ENCODE peak calls at places on chromosome 11, in ten cellular contexts. P is NB4, F is HepG2, I is K562, R is A549, K is endothelial cell of umbilical vein, D is WTC11, C is SK-N-SH, S is GM12878, X is H1. L is an unnamed sample.
A peak's percentile ranks its signal among the peaks of the same experiment; 100 is the strongest.

GRCh38 chr11:75554258-75555022 is 7.6 kb upstream of the SERPINH1 start:
- DNase-seq in S (no peak), F (peak; percentile 73), P (no peak), X (peak; percentile 83), C (peak; percentile 96), I (peak; percentile 81), K (peak; percentile 99), R (no peak), D (peak; percentile 89), L (no peak)

GRCh38 chr11:8354622-8355417 is 91.1 kb upstream of the LMO1 start:
- DNase-seq in X (no peak), R (no peak), I (no peak), K (no peak), P (peak; percentile 46), S (no peak), D (no peak), F (no peak), C (peak; percentile 79), L (no peak)

GRCh38 chr11:59174664-59175033 is 2.7 kb downstream of the DTX4 start:
- DNase-seq in D (no peak), F (peak; percentile 68), P (no peak), C (no peak), I (no peak), S (no peak), K (no peak), X (no peak), R (no peak), L (no peak)

GRCh38 chr11:126969865-126970479 is 30.6 kb downstream of the KIRREL3 start:
- DNase-seq in F (no peak), D (peak; percentile 33), S (no peak), R (no peak), I (peak; percentile 9), C (peak; percentile 40), X (no peak), K (no peak), P (peak; percentile 25), L (no peak)

GRCh38 chr11:34564807-34565241 is 51.2 kb upstream of the ELF5 start:
- DNase-seq in C (no peak), R (no peak), I (no peak), F (peak; percentile 18), K (no peak), S (no peak), P (no peak), X (no peak), D (peak; percentile 16), L (no peak)

GRCh38 chr11:23540101-23540561 is 679.9 kb upstream of the CCDC179 start:
- DNase-seq in I (peak; percentile 15), F (peak; percentile 44), P (peak; percentile 39), D (peak; percentile 14), K (peak; percentile 61), S (peak; percentile 5), R (peak; percentile 18), C (peak; percentile 66), X (peak; percentile 50), L (no peak)

GRCh38 chr11:71129624-71130023 is 122.8 kb downstream of the SHANK2 start:
- DNase-seq in K (no peak), C (no peak), R (no peak), D (no peak), P (peak; percentile 41), F (no peak), S (no peak), X (no peak), I (no peak), L (no peak)

GRCh38 chr11:79314906-79315689 is 125.7 kb downstream of the TENM4 start:
- DNase-seq in K (no peak), S (no peak), X (peak; percentile 56), I (no peak), P (peak; percentile 73), C (no peak), D (peak; percentile 58), R (no peak), F (no peak), L (no peak)

GRCh38 chr11:2525166-2525861 is 80.5 kb downstream of the KCNQ1 start:
- DNase-seq in K (no peak), I (no peak), C (no peak), P (no peak), X (no peak), R (no peak), D (peak; percentile 10), F (no peak), S (no peak), L (no peak)

GRCh38 chr11:35321532-35322320 is 97.6 kb downstream of the SLC1A2 start:
- DNase-seq in R (no peak), I (no peak), D (no peak), F (no peak), S (no peak), P (no peak), X (no peak), C (no peak), K (no peak), L (no peak)

DNA sequence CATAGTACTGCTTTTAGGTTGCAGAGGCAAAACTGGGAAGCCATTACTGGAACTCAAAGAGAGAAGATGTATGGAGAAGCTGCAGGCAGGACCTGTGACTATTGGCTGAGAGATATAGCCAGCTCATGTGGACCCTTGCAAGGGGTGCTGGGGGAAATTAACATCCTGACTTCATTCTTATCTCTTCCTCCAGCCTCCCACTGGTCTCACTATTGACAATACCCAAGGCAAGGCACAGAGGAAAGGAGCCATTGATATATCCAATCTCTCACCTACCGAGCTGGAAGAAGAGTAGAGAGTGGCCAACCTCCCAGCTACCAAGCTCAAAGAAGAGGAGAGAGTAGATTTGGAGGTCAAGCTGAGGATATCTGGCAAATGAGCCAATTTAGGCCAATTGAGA is 36.8 kb upstream of the ZBED5 start:
- DNase-seq in F (no peak), K (no peak), I (peak; percentile 58), P (no peak), X (no peak), R (no peak), D (no peak), C (no peak), S (no peak), L (no peak)
- TF ChIP-seq MAX in F (no peak), K (no peak), I (no peak), P (no peak), X (no peak), R (no peak), D (no peak), C (no peak), S (no peak), L (no peak)

DNA sequence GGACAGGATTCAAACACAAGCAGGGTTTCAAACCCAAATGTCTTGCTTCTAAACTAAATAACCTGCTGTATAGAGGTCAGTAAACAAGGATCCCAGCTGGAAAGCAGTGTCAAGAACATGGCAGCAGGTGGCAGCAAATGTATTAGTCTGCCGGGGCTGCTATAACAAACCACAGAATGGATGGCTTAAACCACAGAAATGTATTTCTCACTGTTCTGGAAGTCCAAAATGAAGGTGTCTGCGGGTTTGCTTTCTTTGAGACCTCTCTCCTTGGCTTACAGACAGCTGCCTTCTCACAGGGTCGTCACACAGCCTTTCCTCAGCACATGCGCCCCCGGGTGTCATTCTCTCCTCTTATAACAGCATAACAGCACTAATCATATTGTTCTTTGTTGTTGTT is 65.1 kb upstream of the LRRC55 start:
- DNase-seq in K (peak; percentile 57), D (peak; percentile 32), I (peak; percentile 65), X (peak; percentile 52), F (peak; percentile 25), C (peak; percentile 28), R (peak; percentile 13), S (no peak), P (peak; percentile 60), L (peak; percentile 19)
- TF ChIP-seq MAX in K (no peak), D (no peak), I (no peak), X (no peak), F (no peak), C (no peak), R (no peak), S (no peak), P (no peak), L (no peak)

GRCh38 chr11:11622772-11623531 is 1.1 kb upstream of the GALNT18 start:
- DNase-seq in C (peak; percentile 9), K (no peak), S (no peak), P (no peak), D (no peak), F (peak; percentile 18), X (no peak), R (no peak), I (no peak), L (no peak)

GRCh38 chr11:11618973-11619435 is 2.8 kb downstream of the GALNT18 start:
- DNase-seq in K (no peak), I (no peak), P (no peak), X (no peak), C (no peak), D (peak; percentile 20), R (peak; percentile 58), F (peak; percentile 6), S (no peak), L (no peak)

GRCh38 chr11:11620251-11620965 is 1.4 kb downstream of the GALNT18 start:
- DNase-seq in I (no peak), K (no peak), D (peak; percentile 57), F (no peak), R (peak; percentile 68), P (no peak), X (peak; percentile 74), C (peak; percentile 70), S (no peak), L (peak; percentile 47)

GRCh38 chr11:11621881-11622706 is at the start of gene GALNT18:
- DNase-seq in P (peak; percentile 89), S (peak; percentile 68), I (peak; percentile 99), X (peak; percentile 87), F (peak; percentile 67), D (peak; percentile 93), C (peak; percentile 100), R (peak; percentile 92), K (peak; percentile 88), L (peak; percentile 81)

GRCh38 chr11:11620966-11621880 is 582 bp downstream of the GALNT18 start:
- DNase-seq in C (peak; percentile 59), P (peak; percentile 4), I (no peak), F (no peak), D (no peak), X (no peak), S (no peak), K (peak; percentile 5), R (peak; percentile 21), L (no peak)
- TF ChIP-seq MAX in C (no peak), P (no peak), I (no peak), F (no peak), D (peak; percentile 71), X (peak; percentile 91), S (peak; percentile 85), K (no peak), R (peak; percentile 96), L (peak; percentile 91)

GRCh38 chr11:27699242-27699925 is 871 bp downstream of the BDNF start:
- DNase-seq in D (peak; percentile 33), S (no peak), X (peak; percentile 60), R (no peak), K (peak; percentile 74), I (no peak), C (peak; percentile 47), P (no peak), F (no peak), L (no peak)

GRCh38 chr11:27698872-27699241 is 1.4 kb downstream of the BDNF start:
- DNase-seq in R (peak; percentile 88), D (peak; percentile 96), X (peak; percentile 97), I (peak; percentile 76), S (peak; percentile 23), F (peak; percentile 43), K (peak; percentile 91), C (peak; percentile 90), P (peak; percentile 81), L (peak; percentile 82)

GRCh38 chr11:27701262-27702105 is 1.2 kb upstream of the BDNF start:
- DNase-seq in D (no peak), X (no peak), R (peak; percentile 61), P (peak; percentile 18), C (peak; percentile 38), I (peak; percentile 17), F (no peak), S (no peak), K (peak; percentile 59), L (no peak)

GRCh38 chr11:27699926-27700350 is 317 bp downstream of the BDNF start:
- DNase-seq in X (peak; percentile 65), P (no peak), S (no peak), F (no peak), K (no peak), C (no peak), R (no peak), I (no peak), D (no peak), L (no peak)

GRCh38 chr11:27700351-27701261 is at the start of gene BDNF:
- DNase-seq in K (peak; percentile 55), P (no peak), R (peak; percentile 49), X (peak; percentile 73), I (no peak), C (peak; percentile 68), F (no peak), S (no peak), D (peak; percentile 45), L (no peak)
- TF ChIP-seq MAX in K (no peak), P (no peak), R (peak; percentile 64), X (peak; percentile 27), I (no peak), C (no peak), F (no peak), S (no peak), D (no peak), L (peak; percentile 13)